ENCODE peak calls at places on chromosomes 16 and 17, in six cellular contexts. One of them, this sample, is unnamed.

GRCh38 chr17:5877948-5878347 is 192.2 kb upstream of the WSCD1 start:
- DNase-seq in BE2C: no peak
- DNase-seq in epithelial cell of esophagus: no peak
- DNase-seq in WERI-Rb-1: no peak
- DNase-seq in HFF-Myc: no peak
- DNase-seq in lower leg skin: no peak
- DNase-seq in this sample: no peak

GRCh38 chr16:25012525-25012991 is 2.6 kb downstream of the ARHGAP17 start:
- DNase-seq in BE2C: no peak
- DNase-seq in epithelial cell of esophagus: peak; percentile 68
- DNase-seq in WERI-Rb-1: no peak
- DNase-seq in HFF-Myc: peak; percentile 80
- DNase-seq in lower leg skin: no peak
- DNase-seq in this sample: no peak

GRCh38 chr16:22624759-22625533 is 114.3 kb downstream of the NPIPB5 start:
- DNase-seq in BE2C: no peak
- DNase-seq in epithelial cell of esophagus: peak; percentile 93
- DNase-seq in WERI-Rb-1: no peak
- DNase-seq in HFF-Myc: no peak
- DNase-seq in lower leg skin: no peak
- DNase-seq in this sample: no peak

GRCh38 chr16:2398520-2398919 is 30.7 kb upstream of the CCNF start:
- DNase-seq in BE2C: no peak
- DNase-seq in epithelial cell of esophagus: peak; percentile 36
- DNase-seq in WERI-Rb-1: no peak
- DNase-seq in HFF-Myc: no peak
- DNase-seq in lower leg skin: no peak
- DNase-seq in this sample: no peak

GRCh38 chr17:17107891-17108680 is 65.8 kb downstream of the MPRIP start:
- DNase-seq in BE2C: no peak
- DNase-seq in epithelial cell of esophagus: peak; percentile 15
- DNase-seq in WERI-Rb-1: no peak
- DNase-seq in HFF-Myc: no peak
- DNase-seq in lower leg skin: no peak
- DNase-seq in this sample: no peak

GRCh38 chr16:82152192-82152591 is 17.8 kb downstream of the MPHOSPH6 start:
- DNase-seq in BE2C: no peak
- DNase-seq in epithelial cell of esophagus: no peak
- DNase-seq in WERI-Rb-1: no peak
- DNase-seq in HFF-Myc: no peak
- DNase-seq in lower leg skin: no peak
- DNase-seq in this sample: no peak

GRCh38 chr16:89341274-89341673 is 123.8 kb downstream of the ZNF778 start:
- DNase-seq in BE2C: no peak
- DNase-seq in epithelial cell of esophagus: no peak
- DNase-seq in WERI-Rb-1: no peak
- DNase-seq in HFF-Myc: no peak
- DNase-seq in lower leg skin: no peak
- DNase-seq in this sample: no peak

GRCh38 chr17:70668938-70669778 is 499.8 kb downstream of the KCNJ2 start:
- DNase-seq in BE2C: no peak
- DNase-seq in epithelial cell of esophagus: no peak
- DNase-seq in WERI-Rb-1: no peak
- DNase-seq in HFF-Myc: no peak
- DNase-seq in lower leg skin: no peak
- DNase-seq in this sample: no peak

GRCh38 chr17:65228734-65229390 is 91.7 kb downstream of the RGS9 start:
- DNase-seq in BE2C: peak; percentile 85
- DNase-seq in epithelial cell of esophagus: peak; percentile 19
- DNase-seq in WERI-Rb-1: no peak
- DNase-seq in HFF-Myc: peak; percentile 69
- DNase-seq in lower leg skin: no peak
- DNase-seq in this sample: no peak

GRCh38 chr17:40936437-40936971 is 942 bp downstream of the KRT23 start:
- DNase-seq in BE2C: no peak
- DNase-seq in epithelial cell of esophagus: peak; percentile 83
- DNase-seq in WERI-Rb-1: no peak
- DNase-seq in HFF-Myc: no peak
- DNase-seq in lower leg skin: no peak
- DNase-seq in this sample: no peak

GRCh38 chr16:546909-547770 is 13.1 kb upstream of the PRR35 start:
- DNase-seq in BE2C: peak; percentile 95
- DNase-seq in epithelial cell of esophagus: peak; percentile 61
- DNase-seq in WERI-Rb-1: peak; percentile 95
- DNase-seq in HFF-Myc: no peak
- DNase-seq in lower leg skin: no peak
- DNase-seq in this sample: no peak

GRCh38 chr16:55297062-55297909 is 26.7 kb upstream of the IRX6 start:
- DNase-seq in BE2C: no peak
- DNase-seq in epithelial cell of esophagus: peak; percentile 87
- DNase-seq in WERI-Rb-1: no peak
- DNase-seq in HFF-Myc: no peak
- DNase-seq in lower leg skin: no peak
- DNase-seq in this sample: no peak

GRCh38 chr16:55294129-55294528 is 29.9 kb upstream of the IRX6 start:
- DNase-seq in BE2C: no peak
- DNase-seq in epithelial cell of esophagus: no peak
- DNase-seq in WERI-Rb-1: no peak
- DNase-seq in HFF-Myc: no peak
- DNase-seq in lower leg skin: no peak
- DNase-seq in this sample: no peak

GRCh38 chr16:55297910-55298175 is 26.2 kb upstream of the IRX6 start:
- DNase-seq in BE2C: no peak
- DNase-seq in epithelial cell of esophagus: peak; percentile 58
- DNase-seq in WERI-Rb-1: no peak
- DNase-seq in HFF-Myc: no peak
- DNase-seq in lower leg skin: no peak
- DNase-seq in this sample: no peak

GRCh38 chr16:55292491-55292890 is 31.5 kb upstream of the IRX6 start:
- DNase-seq in BE2C: no peak
- DNase-seq in epithelial cell of esophagus: no peak
- DNase-seq in WERI-Rb-1: no peak
- DNase-seq in HFF-Myc: no peak
- DNase-seq in lower leg skin: no peak
- DNase-seq in this sample: no peak

DNA sequence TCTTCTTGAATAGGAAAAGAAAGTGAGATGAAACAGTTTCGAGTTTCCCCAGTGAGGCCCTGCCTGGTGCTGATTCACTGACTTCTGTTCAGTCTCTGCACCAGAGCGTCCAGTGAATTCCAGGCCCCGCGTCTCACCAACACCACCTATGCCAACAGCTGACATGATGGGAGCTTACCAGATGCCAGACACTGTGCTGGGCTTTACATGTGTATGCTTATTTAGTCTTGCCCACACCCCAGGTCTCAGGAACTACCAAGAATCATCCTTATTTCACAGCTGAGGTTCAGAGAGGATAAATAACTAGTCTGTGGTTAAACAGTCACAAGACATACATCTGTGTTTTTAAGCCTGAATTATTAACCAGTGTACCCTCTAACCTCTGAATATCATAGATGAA is 29.1 kb upstream of the IRX6 start:
- DNase-seq in BE2C: peak; percentile 19
- DNase-seq in epithelial cell of esophagus: peak; percentile 25
- DNase-seq in WERI-Rb-1: no peak
- DNase-seq in HFF-Myc: no peak
- DNase-seq in lower leg skin: no peak
- DNase-seq in this sample: no peak
- H3K4me3 ChIP-seq in BE2C: no peak overlapping the region
- H3K4me3 ChIP-seq in epithelial cell of esophagus: no peak overlapping the region
- H3K4me3 ChIP-seq in WERI-Rb-1: no peak overlapping the region
- H3K4me3 ChIP-seq in HFF-Myc: no peak overlapping the region
- H3K4me3 ChIP-seq in lower leg skin: no peak overlapping the region
- H3K4me3 ChIP-seq in this sample: no peak overlapping the region

GRCh38 chr16:28985611-28986041 is 774 bp downstream of the LAT start:
- DNase-seq in BE2C: no peak
- DNase-seq in epithelial cell of esophagus: no peak
- DNase-seq in WERI-Rb-1: no peak
- DNase-seq in HFF-Myc: no peak
- DNase-seq in lower leg skin: no peak
- DNase-seq in this sample: no peak
- H3K4me3 ChIP-seq in BE2C: no peak overlapping the region
- H3K4me3 ChIP-seq in epithelial cell of esophagus: no peak overlapping the region
- H3K4me3 ChIP-seq in WERI-Rb-1: no peak overlapping the region
- H3K4me3 ChIP-seq in HFF-Myc: no peak overlapping the region
- H3K4me3 ChIP-seq in lower leg skin: no peak overlapping the region
- H3K4me3 ChIP-seq in this sample: peak overlapping the region; percentile 63

GRCh38 chr17:949623-950338 is 29.8 kb downstream of the NXN start:
- DNase-seq in BE2C: no peak
- DNase-seq in epithelial cell of esophagus: no peak
- DNase-seq in WERI-Rb-1: no peak
- DNase-seq in HFF-Myc: no peak
- DNase-seq in lower leg skin: no peak
- DNase-seq in this sample: no peak
- H3K4me3 ChIP-seq in BE2C: no peak overlapping the region
- H3K4me3 ChIP-seq in epithelial cell of esophagus: no peak overlapping the region
- H3K4me3 ChIP-seq in WERI-Rb-1: no peak overlapping the region
- H3K4me3 ChIP-seq in HFF-Myc: no peak overlapping the region
- H3K4me3 ChIP-seq in lower leg skin: no peak overlapping the region
- H3K4me3 ChIP-seq in this sample: no peak overlapping the region

DNA sequence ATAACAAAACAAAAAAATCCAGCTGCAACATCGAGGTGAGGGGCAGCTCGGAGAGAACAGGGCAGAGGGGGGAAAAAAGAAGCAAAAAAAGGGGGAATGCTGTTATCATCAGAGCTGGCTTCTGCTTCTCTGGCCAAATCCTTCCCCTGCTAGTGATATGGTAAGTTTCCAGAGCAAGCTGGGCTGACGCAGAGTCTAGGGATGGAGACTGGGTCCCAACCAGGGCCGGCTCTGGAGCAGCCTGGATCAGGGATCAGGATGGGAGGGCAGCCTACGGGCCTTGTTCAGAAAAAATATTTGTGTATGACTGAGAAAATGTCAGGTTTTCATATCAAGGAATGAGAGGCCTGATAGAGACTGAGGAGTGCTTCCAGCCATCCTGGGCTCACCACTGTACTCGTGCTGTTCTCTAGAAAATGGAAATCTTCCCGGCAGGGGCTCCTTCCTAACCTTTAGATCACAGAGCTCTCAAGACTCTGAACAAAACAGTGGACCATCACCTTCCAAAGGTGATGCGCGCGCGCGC is 726 bp upstream of the C1QTNF1 start:
- DNase-seq in BE2C: no peak
- DNase-seq in epithelial cell of esophagus: no peak
- DNase-seq in WERI-Rb-1: no peak
- DNase-seq in HFF-Myc: no peak
- DNase-seq in lower leg skin: peak; percentile 84
- DNase-seq in this sample: no peak
- H3K4me3 ChIP-seq in BE2C: no peak overlapping the region
- H3K4me3 ChIP-seq in epithelial cell of esophagus: no peak overlapping the region
- H3K4me3 ChIP-seq in WERI-Rb-1: no peak overlapping the region
- H3K4me3 ChIP-seq in HFF-Myc: no peak overlapping the region
- H3K4me3 ChIP-seq in lower leg skin: no peak overlapping the region
- H3K4me3 ChIP-seq in this sample: no peak overlapping the region

GRCh38 chr17:39754958-39755549 is 17.3 kb downstream of the GRB7 start:
- DNase-seq in BE2C: no peak
- DNase-seq in epithelial cell of esophagus: no peak
- DNase-seq in WERI-Rb-1: peak; percentile 46
- DNase-seq in HFF-Myc: no peak
- DNase-seq in lower leg skin: peak; percentile 89
- DNase-seq in this sample: no peak

GRCh38 chr17:39757176-39757662 is 19.5 kb downstream of the GRB7 start:
- DNase-seq in BE2C: no peak
- DNase-seq in epithelial cell of esophagus: no peak
- DNase-seq in WERI-Rb-1: no peak
- DNase-seq in HFF-Myc: no peak
- DNase-seq in lower leg skin: peak; percentile 68
- DNase-seq in this sample: peak; percentile 67

GRCh38 chr17:39754161-39754957 is 16.6 kb downstream of the GRB7 start:
- DNase-seq in BE2C: peak; percentile 85
- DNase-seq in epithelial cell of esophagus: peak; percentile 65
- DNase-seq in WERI-Rb-1: peak; percentile 94
- DNase-seq in HFF-Myc: peak; percentile 44
- DNase-seq in lower leg skin: peak; percentile 98
- DNase-seq in this sample: peak; percentile 99

GRCh38 chr17:39756376-39757079 is 18.8 kb downstream of the GRB7 start:
- DNase-seq in BE2C: no peak
- DNase-seq in epithelial cell of esophagus: no peak
- DNase-seq in WERI-Rb-1: no peak
- DNase-seq in HFF-Myc: no peak
- DNase-seq in lower leg skin: peak; percentile 82
- DNase-seq in this sample: peak; percentile 91

GRCh38 chr17:39755550-39756375 is 18.0 kb downstream of the GRB7 start:
- DNase-seq in BE2C: no peak
- DNase-seq in epithelial cell of esophagus: no peak
- DNase-seq in WERI-Rb-1: no peak
- DNase-seq in HFF-Myc: no peak
- DNase-seq in lower leg skin: peak; percentile 85
- DNase-seq in this sample: peak; percentile 95
- H3K4me3 ChIP-seq in BE2C: no peak overlapping the region
- H3K4me3 ChIP-seq in epithelial cell of esophagus: no peak overlapping the region
- H3K4me3 ChIP-seq in WERI-Rb-1: no peak overlapping the region
- H3K4me3 ChIP-seq in HFF-Myc: no peak overlapping the region
- H3K4me3 ChIP-seq in lower leg skin: no peak overlapping the region
- H3K4me3 ChIP-seq in this sample: peak overlapping the region; percentile 71